ENCODE peak calls at places on chromosomes 11 and 22, in eight cellular contexts. One of them, this sample, is unnamed.
A peak's percentile ranks its signal among the peaks of the same experiment; 100 is the strongest.

GRCh38 chr11:62671604-62672528 is at the start of the genes LBHD1 and UQCC3:
- DNase-seq in lower leg skin: peak; percentile 65
- DNase-seq in aorta: peak; percentile 89
- DNase-seq in thoracic aorta: no peak
- DNase-seq in pancreas: peak; percentile 88
- DNase-seq in endodermal cell: peak; percentile 93
- DNase-seq in HFF-Myc: peak; percentile 81
- DNase-seq in breast epithelium: peak; percentile 75
- DNase-seq in this sample: no peak

GRCh38 chr22:39292561-39293074 is 26.8 kb downstream of the RPL3 start:
- DNase-seq in pancreas: peak; percentile 96
- DNase-seq in HFF-Myc: peak; percentile 64
- DNase-seq in thoracic aorta: peak; percentile 80
- DNase-seq in lower leg skin: peak; percentile 91
- DNase-seq in breast epithelium: peak; percentile 96
- DNase-seq in endodermal cell: peak; percentile 95
- DNase-seq in aorta: peak; percentile 95
- DNase-seq in this sample: peak; percentile 93

GRCh38 chr11:82494988-82495432 is 238.7 kb downstream of the FAM181B start:
- DNase-seq in HFF-Myc: no peak
- DNase-seq in aorta: no peak
- DNase-seq in lower leg skin: no peak
- DNase-seq in breast epithelium: no peak
- DNase-seq in pancreas: no peak
- DNase-seq in thoracic aorta: no peak
- DNase-seq in endodermal cell: peak; percentile 55
- DNase-seq in this sample: no peak

GRCh38 chr11:57773026-57773598 is 11.5 kb downstream of the CTNND1 start:
- DNase-seq in HFF-Myc: no peak
- DNase-seq in pancreas: no peak
- DNase-seq in endodermal cell: no peak
- DNase-seq in breast epithelium: no peak
- DNase-seq in thoracic aorta: no peak
- DNase-seq in lower leg skin: no peak
- DNase-seq in aorta: no peak
- DNase-seq in this sample: no peak

GRCh38 chr11:94638902-94639373 is 71.8 kb downstream of the PIWIL4 start:
- DNase-seq in HFF-Myc: no peak
- DNase-seq in thoracic aorta: no peak
- DNase-seq in pancreas: no peak
- DNase-seq in lower leg skin: no peak
- DNase-seq in breast epithelium: no peak
- DNase-seq in endodermal cell: no peak
- DNase-seq in aorta: no peak
- DNase-seq in this sample: no peak

GRCh38 chr11:4881860-4882500 is at the start of gene OR51T1:
- DNase-seq in lower leg skin: no peak
- DNase-seq in HFF-Myc: no peak
- DNase-seq in aorta: no peak
- DNase-seq in endodermal cell: no peak
- DNase-seq in thoracic aorta: no peak
- DNase-seq in breast epithelium: no peak
- DNase-seq in pancreas: no peak
- DNase-seq in this sample: no peak

GRCh38 chr22:18044548-18045271 is 20.3 kb upstream of the MICAL3 start:
- DNase-seq in thoracic aorta: no peak
- DNase-seq in lower leg skin: no peak
- DNase-seq in aorta: no peak
- DNase-seq in pancreas: peak; percentile 90
- DNase-seq in breast epithelium: no peak
- DNase-seq in endodermal cell: no peak
- DNase-seq in HFF-Myc: no peak
- DNase-seq in this sample: no peak

GRCh38 chr11:72685560-72686480 is 11.6 kb upstream of the PDE2A start:
- DNase-seq in pancreas: no peak
- DNase-seq in aorta: no peak
- DNase-seq in breast epithelium: no peak
- DNase-seq in lower leg skin: no peak
- DNase-seq in endodermal cell: peak; percentile 63
- DNase-seq in HFF-Myc: no peak
- DNase-seq in thoracic aorta: no peak
- DNase-seq in this sample: no peak

GRCh38 chr11:64093233-64094039 is 57.7 kb downstream of the FLRT1 start:
- DNase-seq in aorta: no peak
- DNase-seq in thoracic aorta: no peak
- DNase-seq in breast epithelium: no peak
- DNase-seq in endodermal cell: no peak
- DNase-seq in HFF-Myc: no peak
- DNase-seq in pancreas: no peak
- DNase-seq in lower leg skin: no peak
- DNase-seq in this sample: no peak

GRCh38 chr11:130740819-130741218 is 175.5 kb downstream of the SNX19 start:
- DNase-seq in pancreas: no peak
- DNase-seq in breast epithelium: no peak
- DNase-seq in thoracic aorta: no peak
- DNase-seq in lower leg skin: no peak
- DNase-seq in endodermal cell: no peak
- DNase-seq in HFF-Myc: no peak
- DNase-seq in aorta: no peak
- DNase-seq in this sample: no peak

GRCh38 chr11:113242767-113243397 is 71.5 kb upstream of the TTC12 start:
- DNase-seq in endodermal cell: no peak
- DNase-seq in thoracic aorta: no peak
- DNase-seq in pancreas: no peak
- DNase-seq in breast epithelium: no peak
- DNase-seq in aorta: no peak
- DNase-seq in HFF-Myc: no peak
- DNase-seq in lower leg skin: no peak
- DNase-seq in this sample: no peak

GRCh38 chr22:42865536-42865935 is 8.5 kb upstream of the ARFGAP3 start:
- DNase-seq in aorta: no peak
- DNase-seq in breast epithelium: no peak
- DNase-seq in pancreas: peak; percentile 15
- DNase-seq in endodermal cell: no peak
- DNase-seq in HFF-Myc: no peak
- DNase-seq in thoracic aorta: no peak
- DNase-seq in lower leg skin: no peak
- DNase-seq in this sample: no peak

GRCh38 chr11:122368796-122369195 is 252.8 kb upstream of the BLID start:
- DNase-seq in breast epithelium: no peak
- DNase-seq in lower leg skin: no peak
- DNase-seq in pancreas: no peak
- DNase-seq in endodermal cell: no peak
- DNase-seq in HFF-Myc: no peak
- DNase-seq in aorta: no peak
- DNase-seq in thoracic aorta: no peak
- DNase-seq in this sample: no peak

GRCh38 chr11:69576069-69576782 is 64.7 kb upstream of the CCND1 start:
- DNase-seq in lower leg skin: no peak
- DNase-seq in aorta: no peak
- DNase-seq in endodermal cell: no peak
- DNase-seq in thoracic aorta: no peak
- DNase-seq in pancreas: no peak
- DNase-seq in HFF-Myc: no peak
- DNase-seq in breast epithelium: no peak
- DNase-seq in this sample: no peak

GRCh38 chr22:45612451-45612901 is 59.2 kb upstream of the ATXN10 start:
- DNase-seq in endodermal cell: no peak
- DNase-seq in HFF-Myc: peak; percentile 25
- DNase-seq in breast epithelium: no peak
- DNase-seq in pancreas: no peak
- DNase-seq in aorta: peak; percentile 84
- DNase-seq in lower leg skin: peak; percentile 66
- DNase-seq in thoracic aorta: peak; percentile 13
- DNase-seq in this sample: no peak

GRCh38 chr22:49046546-49047305 is 780.9 kb downstream of the BRD1 start:
- DNase-seq in lower leg skin: no peak
- DNase-seq in endodermal cell: peak; percentile 95
- DNase-seq in breast epithelium: peak; percentile 45
- DNase-seq in pancreas: peak; percentile 81
- DNase-seq in HFF-Myc: no peak
- DNase-seq in thoracic aorta: no peak
- DNase-seq in aorta: peak; percentile 73
- DNase-seq in this sample: no peak

GRCh38 chr11:44300881-44301855 is 8.8 kb downstream of the ALX4 start:
- DNase-seq in HFF-Myc: no peak
- DNase-seq in thoracic aorta: no peak
- DNase-seq in aorta: no peak
- DNase-seq in pancreas: no peak
- DNase-seq in endodermal cell: no peak
- DNase-seq in breast epithelium: no peak
- DNase-seq in lower leg skin: no peak
- DNase-seq in this sample: no peak

GRCh38 chr22:42310301-42310981 is 40.0 kb upstream of the TCF20 start:
- DNase-seq in HFF-Myc: no peak
- DNase-seq in breast epithelium: no peak
- DNase-seq in pancreas: no peak
- DNase-seq in lower leg skin: no peak
- DNase-seq in endodermal cell: peak; percentile 66
- DNase-seq in aorta: no peak
- DNase-seq in thoracic aorta: no peak
- DNase-seq in this sample: no peak

GRCh38 chr11:78909386-78909785 is 334.7 kb upstream of the NARS2 start:
- DNase-seq in thoracic aorta: no peak
- DNase-seq in HFF-Myc: no peak
- DNase-seq in aorta: no peak
- DNase-seq in lower leg skin: no peak
- DNase-seq in endodermal cell: no peak
- DNase-seq in pancreas: no peak
- DNase-seq in breast epithelium: no peak
- DNase-seq in this sample: no peak

GRCh38 chr11:76524461-76524860 is 79.6 kb downstream of the EMSY start:
- DNase-seq in HFF-Myc: no peak
- DNase-seq in thoracic aorta: no peak
- DNase-seq in lower leg skin: no peak
- DNase-seq in pancreas: no peak
- DNase-seq in breast epithelium: no peak
- DNase-seq in endodermal cell: no peak
- DNase-seq in aorta: no peak
- DNase-seq in this sample: no peak

GRCh38 chr11:83051760-83052671 is 19.7 kb downstream of the RAB30 start:
- DNase-seq in endodermal cell: no peak
- DNase-seq in breast epithelium: no peak
- DNase-seq in lower leg skin: peak; percentile 51
- DNase-seq in pancreas: no peak
- DNase-seq in thoracic aorta: no peak
- DNase-seq in HFF-Myc: peak; percentile 73
- DNase-seq in aorta: no peak
- DNase-seq in this sample: no peak

GRCh38 chr11:65607614-65608426 is 6.2 kb downstream of the MAP3K11 start:
- DNase-seq in pancreas: peak; percentile 59
- DNase-seq in thoracic aorta: no peak
- DNase-seq in breast epithelium: no peak
- DNase-seq in HFF-Myc: no peak
- DNase-seq in aorta: no peak
- DNase-seq in endodermal cell: no peak
- DNase-seq in lower leg skin: no peak
- DNase-seq in this sample: no peak
- H3K4me3 ChIP-seq in pancreas: no peak overlapping the region
- H3K4me3 ChIP-seq in thoracic aorta: peak overlapping the region; percentile 44
- H3K4me3 ChIP-seq in breast epithelium: peak overlapping the region; percentile 20
- H3K4me3 ChIP-seq in HFF-Myc: peak overlapping the region; percentile 35
- H3K4me3 ChIP-seq in aorta: no peak overlapping the region
- H3K4me3 ChIP-seq in endodermal cell: peak overlapping the region; percentile 59
- H3K4me3 ChIP-seq in lower leg skin: no peak overlapping the region
- H3K4me3 ChIP-seq in this sample: peak overlapping the region; percentile 42

DNA sequence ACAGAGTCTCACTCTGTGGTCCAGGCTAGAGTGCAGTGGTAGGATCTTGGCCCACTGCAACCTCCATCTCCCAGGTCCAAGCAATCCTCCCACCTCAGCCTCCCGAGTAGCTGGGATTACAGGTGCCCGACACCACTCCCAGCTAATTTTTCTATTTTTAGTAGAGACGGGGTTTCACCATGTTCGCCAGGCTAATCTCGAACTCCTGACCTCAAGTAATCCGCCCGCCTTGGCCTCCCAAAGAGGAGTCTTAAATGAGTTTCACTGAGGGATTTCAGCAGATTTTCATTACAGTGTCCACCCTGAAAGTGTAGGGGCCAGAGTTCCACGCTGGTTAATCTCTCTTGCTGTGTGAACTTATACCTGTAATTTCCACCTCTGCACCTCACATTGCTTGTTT is 412 bp upstream of the RPS3 start:
- DNase-seq in aorta: no peak
- DNase-seq in endodermal cell: no peak
- DNase-seq in thoracic aorta: no peak
- DNase-seq in pancreas: no peak
- DNase-seq in HFF-Myc: no peak
- DNase-seq in lower leg skin: no peak
- DNase-seq in breast epithelium: no peak
- DNase-seq in this sample: no peak
- H3K4me3 ChIP-seq in aorta: no peak overlapping the region
- H3K4me3 ChIP-seq in endodermal cell: no peak overlapping the region
- H3K4me3 ChIP-seq in thoracic aorta: no peak overlapping the region
- H3K4me3 ChIP-seq in pancreas: no peak overlapping the region
- H3K4me3 ChIP-seq in HFF-Myc: no peak overlapping the region
- H3K4me3 ChIP-seq in lower leg skin: no peak overlapping the region
- H3K4me3 ChIP-seq in breast epithelium: no peak overlapping the region
- H3K4me3 ChIP-seq in this sample: no peak overlapping the region

DNA sequence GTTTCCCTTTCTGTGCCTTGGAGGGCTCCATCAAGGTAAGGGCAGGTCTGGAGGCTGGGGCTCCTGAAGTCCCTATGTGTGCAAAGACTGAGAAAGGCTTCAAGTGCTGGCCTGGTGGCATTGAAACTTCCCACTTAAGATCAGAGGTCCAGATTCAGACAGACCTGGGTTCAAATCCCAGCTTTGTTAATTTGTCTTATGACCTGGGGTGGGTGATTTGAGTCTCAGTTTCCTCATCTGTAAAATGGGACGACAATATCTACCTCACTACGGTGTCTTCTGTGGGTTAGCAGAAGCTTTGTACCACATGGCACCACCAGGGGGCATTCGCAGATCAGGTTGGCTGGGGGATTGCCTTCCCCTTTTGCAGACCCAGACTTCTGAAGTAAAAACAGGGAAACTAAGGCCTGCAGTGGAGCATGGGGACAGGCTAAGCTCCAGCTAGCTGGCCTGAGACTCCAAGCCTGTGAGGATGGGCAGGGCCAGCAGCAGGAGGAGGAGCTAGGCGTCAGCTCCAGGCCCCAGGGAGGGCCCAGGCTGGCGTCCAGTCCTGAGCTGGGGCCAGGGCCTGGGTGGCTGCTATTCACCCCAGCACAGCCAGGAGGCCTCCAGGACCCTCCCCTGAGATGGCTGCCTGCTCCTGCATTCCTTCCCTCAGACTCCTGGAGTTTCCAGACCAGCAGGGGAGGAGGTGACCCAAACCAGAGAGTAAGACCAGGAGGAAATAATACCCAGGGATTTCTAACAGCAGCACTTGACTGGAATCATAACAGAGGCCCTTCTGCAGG is 1.5 kb downstream of the CASTOR1 start:
- DNase-seq in thoracic aorta: no peak
- DNase-seq in breast epithelium: peak; percentile 86
- DNase-seq in lower leg skin: peak; percentile 78
- DNase-seq in endodermal cell: peak; percentile 96
- DNase-seq in pancreas: peak; percentile 92
- DNase-seq in aorta: peak; percentile 94
- DNase-seq in HFF-Myc: no peak
- DNase-seq in this sample: no peak
- H3K4me3 ChIP-seq in thoracic aorta: peak overlapping the region; percentile 75
- H3K4me3 ChIP-seq in breast epithelium: peak overlapping the region; percentile 84
- H3K4me3 ChIP-seq in lower leg skin: no peak overlapping the region
- H3K4me3 ChIP-seq in endodermal cell: peak overlapping the region; percentile 86
- H3K4me3 ChIP-seq in pancreas: peak overlapping the region; percentile 85
- H3K4me3 ChIP-seq in aorta: peak overlapping the region; percentile 2
- H3K4me3 ChIP-seq in HFF-Myc: no peak overlapping the region
- H3K4me3 ChIP-seq in this sample: peak overlapping the region; percentile 99

GRCh38 chr11:117511981-117512448 is 184.4 kb downstream of the CEP164 start:
- DNase-seq in lower leg skin: no peak
- DNase-seq in thoracic aorta: no peak
- DNase-seq in pancreas: no peak
- DNase-seq in aorta: no peak
- DNase-seq in HFF-Myc: no peak
- DNase-seq in endodermal cell: no peak
- DNase-seq in breast epithelium: no peak
- DNase-seq in this sample: no peak
- H3K4me3 ChIP-seq in lower leg skin: no peak overlapping the region
- H3K4me3 ChIP-seq in thoracic aorta: no peak overlapping the region
- H3K4me3 ChIP-seq in pancreas: no peak overlapping the region
- H3K4me3 ChIP-seq in aorta: no peak overlapping the region
- H3K4me3 ChIP-seq in HFF-Myc: no peak overlapping the region
- H3K4me3 ChIP-seq in endodermal cell: no peak overlapping the region
- H3K4me3 ChIP-seq in breast epithelium: no peak overlapping the region
- H3K4me3 ChIP-seq in this sample: no peak overlapping the region

This sample was measured in vagina.